ENCODE peak calls at places on chromosomes 5 and 9, in seven cellular contexts. One of them, this sample, is unnamed.

GRCh38 chr5:73777192-73777591 is 151.2 kb downstream of the ARHGEF28 start:
- DNase-seq in fibroblast of pulmonary artery: no peak
- DNase-seq in Calu3: no peak
- DNase-seq in upper lobe of right lung: no peak
- DNase-seq in H9: no peak
- DNase-seq in GM12865: no peak
- DNase-seq in CD8-positive, alpha-beta T cell: no peak
- DNase-seq in this sample: no peak

GRCh38 chr9:35476596-35476995 is 13.3 kb upstream of the RUSC2 start:
- DNase-seq in CD8-positive, alpha-beta T cell: no peak
- DNase-seq in Calu3: no peak
- DNase-seq in GM12865: no peak
- DNase-seq in H9: peak
- DNase-seq in fibroblast of pulmonary artery: no peak
- DNase-seq in upper lobe of right lung: no peak
- DNase-seq in this sample: peak

GRCh38 chr9:98118640-98119601 is at the start of gene TRIM14:
- DNase-seq in GM12865: peak
- DNase-seq in fibroblast of pulmonary artery: peak
- DNase-seq in upper lobe of right lung: peak
- DNase-seq in H9: peak
- DNase-seq in Calu3: peak
- DNase-seq in CD8-positive, alpha-beta T cell: peak
- DNase-seq in this sample: peak

GRCh38 chr5:134580001-134580460 is 52.6 kb downstream of the SAR1B start:
- DNase-seq in Calu3: no peak
- DNase-seq in fibroblast of pulmonary artery: no peak
- DNase-seq in upper lobe of right lung: peak
- DNase-seq in GM12865: no peak
- DNase-seq in CD8-positive, alpha-beta T cell: no peak
- DNase-seq in H9: no peak
- DNase-seq in this sample: no peak

GRCh38 chr5:154309361-154309725 is 118.8 kb downstream of the GALNT10 start:
- DNase-seq in H9: no peak
- DNase-seq in fibroblast of pulmonary artery: peak
- DNase-seq in upper lobe of right lung: no peak
- DNase-seq in GM12865: no peak
- DNase-seq in CD8-positive, alpha-beta T cell: no peak
- DNase-seq in Calu3: no peak
- DNase-seq in this sample: peak

GRCh38 chr5:58751222-58751621 is 168.3 kb downstream of the RAB3C start:
- DNase-seq in GM12865: no peak
- DNase-seq in upper lobe of right lung: no peak
- DNase-seq in CD8-positive, alpha-beta T cell: no peak
- DNase-seq in Calu3: peak
- DNase-seq in H9: no peak
- DNase-seq in fibroblast of pulmonary artery: peak
- DNase-seq in this sample: peak

GRCh38 chr9:126080641-126081040 is 246.0 kb upstream of the MVB12B start:
- DNase-seq in Calu3: no peak
- DNase-seq in upper lobe of right lung: no peak
- DNase-seq in fibroblast of pulmonary artery: no peak
- DNase-seq in GM12865: no peak
- DNase-seq in CD8-positive, alpha-beta T cell: no peak
- DNase-seq in H9: no peak
- DNase-seq in this sample: no peak

GRCh38 chr5:139453683-139454567 is 8.6 kb downstream of the ECSCR start:
- DNase-seq in GM12865: peak
- DNase-seq in fibroblast of pulmonary artery: no peak
- DNase-seq in upper lobe of right lung: peak
- DNase-seq in CD8-positive, alpha-beta T cell: no peak
- DNase-seq in Calu3: no peak
- DNase-seq in H9: no peak
- DNase-seq in this sample: no peak

GRCh38 chr5:164296603-164297080 is 791.2 kb downstream of the MAT2B start:
- DNase-seq in Calu3: no peak
- DNase-seq in CD8-positive, alpha-beta T cell: no peak
- DNase-seq in fibroblast of pulmonary artery: peak
- DNase-seq in H9: peak
- DNase-seq in GM12865: no peak
- DNase-seq in upper lobe of right lung: no peak
- DNase-seq in this sample: no peak

GRCh38 chr9:120310035-120310434 is 269.9 kb downstream of the CDK5RAP2 start:
- DNase-seq in Calu3: no peak
- DNase-seq in H9: peak
- DNase-seq in fibroblast of pulmonary artery: no peak
- DNase-seq in upper lobe of right lung: no peak
- DNase-seq in GM12865: no peak
- DNase-seq in CD8-positive, alpha-beta T cell: no peak
- DNase-seq in this sample: no peak

GRCh38 chr5:127995556-127995955 is 88.0 kb upstream of the SLC12A2 start:
- DNase-seq in fibroblast of pulmonary artery: peak
- DNase-seq in H9: no peak
- DNase-seq in upper lobe of right lung: no peak
- DNase-seq in CD8-positive, alpha-beta T cell: no peak
- DNase-seq in GM12865: no peak
- DNase-seq in Calu3: no peak
- DNase-seq in this sample: no peak
- TF ChIP-seq CTCF in fibroblast of pulmonary artery: no peak
- TF ChIP-seq CTCF in H9: no peak
- TF ChIP-seq CTCF in upper lobe of right lung: no peak
- TF ChIP-seq CTCF in CD8-positive, alpha-beta T cell: no peak
- TF ChIP-seq CTCF in GM12865: no peak
- TF ChIP-seq CTCF in Calu3: no peak
- TF ChIP-seq CTCF in this sample: no peak

GRCh38 chr9:38315085-38315595 is 77.4 kb upstream of the ALDH1B1 start:
- DNase-seq in Calu3: no peak
- DNase-seq in upper lobe of right lung: no peak
- DNase-seq in H9: no peak
- DNase-seq in CD8-positive, alpha-beta T cell: no peak
- DNase-seq in GM12865: no peak
- DNase-seq in fibroblast of pulmonary artery: no peak
- DNase-seq in this sample: no peak

GRCh38 chr9:38309324-38310195 is 82.9 kb upstream of the ALDH1B1 start:
- DNase-seq in GM12865: no peak
- DNase-seq in CD8-positive, alpha-beta T cell: no peak
- DNase-seq in fibroblast of pulmonary artery: no peak
- DNase-seq in H9: no peak
- DNase-seq in Calu3: no peak
- DNase-seq in upper lobe of right lung: no peak
- DNase-seq in this sample: no peak

GRCh38 chr9:38311382-38312270 is 80.9 kb upstream of the ALDH1B1 start:
- DNase-seq in GM12865: no peak
- DNase-seq in Calu3: no peak
- DNase-seq in fibroblast of pulmonary artery: peak
- DNase-seq in CD8-positive, alpha-beta T cell: no peak
- DNase-seq in upper lobe of right lung: no peak
- DNase-seq in H9: peak
- DNase-seq in this sample: no peak

GRCh38 chr9:38313421-38313820 is 79.1 kb upstream of the ALDH1B1 start:
- DNase-seq in Calu3: no peak
- DNase-seq in fibroblast of pulmonary artery: no peak
- DNase-seq in upper lobe of right lung: no peak
- DNase-seq in GM12865: no peak
- DNase-seq in CD8-positive, alpha-beta T cell: no peak
- DNase-seq in H9: no peak
- DNase-seq in this sample: no peak

GRCh38 chr9:38312406-38312805 is 80.1 kb upstream of the ALDH1B1 start:
- DNase-seq in CD8-positive, alpha-beta T cell: no peak
- DNase-seq in upper lobe of right lung: no peak
- DNase-seq in GM12865: no peak
- DNase-seq in Calu3: no peak
- DNase-seq in H9: no peak
- DNase-seq in fibroblast of pulmonary artery: no peak
- DNase-seq in this sample: no peak
- TF ChIP-seq CTCF in CD8-positive, alpha-beta T cell: no peak
- TF ChIP-seq CTCF in upper lobe of right lung: no peak
- TF ChIP-seq CTCF in GM12865: no peak
- TF ChIP-seq CTCF in Calu3: no peak
- TF ChIP-seq CTCF in H9: no peak
- TF ChIP-seq CTCF in fibroblast of pulmonary artery: no peak
- TF ChIP-seq CTCF in this sample: no peak

DNA sequence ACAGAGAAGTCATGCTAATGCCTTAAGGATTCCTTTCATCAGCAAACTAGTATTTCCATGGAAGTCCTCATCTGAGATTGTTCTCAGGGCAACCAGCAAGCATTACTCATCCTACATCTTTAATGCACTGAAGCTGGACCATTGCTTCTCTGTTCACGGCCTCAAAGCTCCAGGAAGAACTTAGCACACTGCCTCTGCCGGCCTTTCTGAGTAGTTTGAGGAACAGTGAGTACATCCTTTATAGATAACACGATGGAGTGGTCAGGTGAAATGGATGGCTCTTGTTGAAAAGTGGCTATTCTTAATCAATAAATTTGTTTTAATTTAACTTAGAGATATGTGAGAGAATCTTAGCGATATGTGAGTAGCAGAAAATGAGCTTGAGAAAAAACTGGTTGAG is 35.8 kb downstream of the MEGF10 start:
- DNase-seq in H9: no peak
- DNase-seq in GM12865: no peak
- DNase-seq in fibroblast of pulmonary artery: no peak
- DNase-seq in Calu3: no peak
- DNase-seq in upper lobe of right lung: no peak
- DNase-seq in CD8-positive, alpha-beta T cell: no peak
- DNase-seq in this sample: no peak
- TF ChIP-seq CTCF in H9: peak
- TF ChIP-seq CTCF in GM12865: no peak
- TF ChIP-seq CTCF in fibroblast of pulmonary artery: no peak
- TF ChIP-seq CTCF in Calu3: no peak
- TF ChIP-seq CTCF in upper lobe of right lung: no peak
- TF ChIP-seq CTCF in CD8-positive, alpha-beta T cell: no peak
- TF ChIP-seq CTCF in this sample: no peak

GRCh38 chr9:137579259-137579604 is 507 bp upstream of the DPH7 start:
- DNase-seq in fibroblast of pulmonary artery: no peak
- DNase-seq in upper lobe of right lung: no peak
- DNase-seq in Calu3: no peak
- DNase-seq in GM12865: no peak
- DNase-seq in H9: peak
- DNase-seq in CD8-positive, alpha-beta T cell: no peak
- DNase-seq in this sample: no peak
- TF ChIP-seq CTCF in fibroblast of pulmonary artery: no peak
- TF ChIP-seq CTCF in upper lobe of right lung: no peak
- TF ChIP-seq CTCF in Calu3: no peak
- TF ChIP-seq CTCF in GM12865: no peak
- TF ChIP-seq CTCF in H9: no peak
- TF ChIP-seq CTCF in CD8-positive, alpha-beta T cell: no peak
- TF ChIP-seq CTCF in this sample: no peak

This sample was measured in epithelial cell of esophagus.